ENCODE peak calls at places on chromosomes 1 and 21, in ten cellular contexts. O is fibroblast of lung, P is GM23338, I is HCT116, B is GM23248, T is endothelial cell of umbilical vein, C is MM.1S, Y is PC-3, H is H1, E is HepG2. K is an unnamed sample.

GRCh38 chr1:19074902-19075721 is 118.6 kb upstream of the IFFO2 start:
- DNase-seq in C (no peak), H (no peak), O (no peak), P (no peak), T (no peak), B (no peak), I (no peak), Y (no peak), E (no peak), K (no peak)

GRCh38 chr1:42148166-42148565 is 5.0 kb upstream of the GUCA2B start:
- DNase-seq in T (no peak), C (no peak), H (no peak), E (no peak), B (no peak), P (no peak), I (no peak), O (no peak), Y (no peak), K (no peak)

GRCh38 chr1:161080391-161081150 is 8.8 kb downstream of the NECTIN4 start:
- DNase-seq in B (peak; percentile 80), O (peak; percentile 15), E (no peak), I (no peak), P (no peak), H (no peak), T (no peak), Y (no peak), C (no peak), K (no peak)

GRCh38 chr1:55284856-55285255 is 69.7 kb upstream of the USP24 start:
- DNase-seq in B (peak; percentile 72), C (peak; percentile 36), E (no peak), O (peak; percentile 75), I (peak; percentile 29), T (peak; percentile 64), H (no peak), Y (peak; percentile 67), P (peak; percentile 64), K (peak; percentile 59)

GRCh38 chr1:8373547-8374270 is 55.8 kb downstream of the SLC45A1 start:
- DNase-seq in Y (peak; percentile 50), P (peak; percentile 40), I (peak; percentile 4), O (peak; percentile 78), C (no peak), E (no peak), B (peak; percentile 95), T (peak; percentile 90), H (no peak), K (peak; percentile 80)

GRCh38 chr1:157830887-157831286 is 10.7 kb downstream of the CD5L start:
- DNase-seq in P (no peak), T (no peak), O (no peak), Y (no peak), E (no peak), C (peak; percentile 45), B (no peak), I (no peak), H (no peak), K (no peak)

GRCh38 chr1:240691521-240692338 is 79.8 kb upstream of the GREM2 start:
- DNase-seq in B (peak; percentile 85), E (peak; percentile 5), H (peak; percentile 55), T (no peak), C (peak; percentile 54), P (peak; percentile 80), Y (peak; percentile 78), O (peak; percentile 63), I (no peak), K (peak; percentile 3)

GRCh38 chr1:33460947-33461629 is 11.4 kb upstream of the ZSCAN20 start:
- DNase-seq in H (peak; percentile 13), E (no peak), B (no peak), O (no peak), C (peak; percentile 45), T (peak; percentile 65), Y (no peak), I (no peak), P (no peak), K (no peak)

GRCh38 chr1:2590233-2591141 is 3.9 kb downstream of the PRXL2B start:
- DNase-seq in T (no peak), O (no peak), C (no peak), H (no peak), P (no peak), Y (no peak), I (no peak), B (no peak), E (no peak), K (no peak)

GRCh38 chr1:24248859-24249258 is 61.8 kb upstream of the IFNLR1 start:
- DNase-seq in C (no peak), I (no peak), Y (no peak), B (no peak), O (no peak), T (no peak), H (no peak), E (no peak), P (peak; percentile 28), K (peak; percentile 14)

GRCh38 chr1:153774780-153775431 is at the start of gene SLC27A3:
- DNase-seq in O (peak; percentile 80), I (peak; percentile 27), E (no peak), B (no peak), H (peak; percentile 75), P (peak; percentile 64), C (no peak), Y (peak; percentile 53), T (no peak), K (peak; percentile 63)

GRCh38 chr1:29235955-29236742 is at the start of gene PTPRU:
- DNase-seq in O (peak; percentile 55), Y (peak; percentile 80), P (peak; percentile 83), E (peak; percentile 35), B (peak; percentile 90), H (peak; percentile 98), T (peak; percentile 59), C (peak; percentile 73), I (no peak), K (peak; percentile 80)

GRCh38 chr21:35226302-35226701 is 177.2 kb upstream of the RUNX1 start:
- DNase-seq in T (peak; percentile 13), C (no peak), O (peak; percentile 95), P (no peak), H (no peak), E (peak; percentile 24), Y (peak; percentile 78), I (no peak), B (peak; percentile 48), K (no peak)

GRCh38 chr1:114130846-114131525 is 22.7 kb downstream of the SYT6 start:
- DNase-seq in H (no peak), Y (no peak), B (peak; percentile 19), E (no peak), O (no peak), C (no peak), I (no peak), T (no peak), P (no peak), K (peak; percentile 57)

GRCh38 chr1:161244888-161245287 is 6.9 kb upstream of the NR1I3 start:
- DNase-seq in P (no peak), Y (no peak), I (no peak), C (no peak), B (no peak), H (no peak), T (no peak), E (no peak), O (no peak), K (no peak)

GRCh38 chr1:168803696-168804510 is 74.9 kb upstream of the DPT start:
- DNase-seq in O (no peak), C (no peak), T (no peak), E (no peak), P (peak; percentile 31), I (no peak), H (no peak), B (no peak), Y (no peak), K (no peak)

DNA sequence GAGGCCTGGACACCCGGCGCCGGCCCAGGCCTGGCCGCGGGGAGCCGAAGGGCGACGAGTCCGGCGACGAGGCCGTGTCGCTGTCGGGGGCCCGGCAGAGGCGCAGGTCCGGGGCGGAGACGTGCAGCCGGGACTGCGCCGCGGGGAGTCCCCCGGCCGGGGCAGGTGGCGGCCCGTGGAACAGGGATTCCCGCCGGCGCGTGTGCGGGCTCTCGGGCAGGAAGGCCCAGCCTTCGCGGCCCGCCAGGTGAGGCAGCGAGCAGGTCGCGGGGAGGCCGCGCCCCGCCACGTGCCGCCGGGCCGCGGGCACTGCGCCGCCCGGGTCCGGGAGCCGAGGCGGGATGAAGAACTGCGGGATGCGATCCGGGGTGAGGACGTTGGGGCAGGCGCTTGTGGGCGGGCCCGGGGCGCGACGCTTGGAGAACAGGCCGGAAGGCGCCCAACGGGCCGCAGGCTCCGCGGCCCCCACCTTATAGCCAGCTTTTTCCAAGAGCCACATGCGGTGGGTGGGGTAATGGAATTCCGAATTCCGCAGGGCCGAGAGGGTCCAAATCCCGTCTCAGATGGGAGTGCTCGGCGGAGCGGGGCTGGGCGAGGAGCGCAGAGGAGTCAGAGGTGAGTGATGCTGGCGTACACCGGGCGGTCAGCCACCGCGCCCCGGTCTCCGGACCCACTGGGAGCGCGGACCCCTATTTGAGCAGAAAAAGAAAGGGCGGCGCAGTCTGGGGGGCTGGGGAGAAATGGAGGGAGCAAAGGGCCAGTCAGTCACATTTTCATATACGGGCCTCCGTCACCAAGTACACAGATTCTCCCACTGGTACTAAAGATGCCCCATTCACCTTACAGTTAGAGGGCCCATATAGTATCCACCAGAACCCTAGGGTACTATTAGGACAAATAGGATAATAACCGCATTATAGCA is 868 bp downstream of the C2CD4D start:
- DNase-seq in Y (no peak), E (no peak), P (peak; percentile 76), C (no peak), T (no peak), O (no peak), I (no peak), H (peak; percentile 72), B (no peak), K (no peak)
- TF ChIP-seq EZH2 in Y (no peak), E (no peak), P (no peak), C (no peak), T (peak; percentile 72), O (peak; percentile 37), I (no peak), H (peak; percentile 71), B (peak; percentile 89), K (peak; percentile 90)

DNA sequence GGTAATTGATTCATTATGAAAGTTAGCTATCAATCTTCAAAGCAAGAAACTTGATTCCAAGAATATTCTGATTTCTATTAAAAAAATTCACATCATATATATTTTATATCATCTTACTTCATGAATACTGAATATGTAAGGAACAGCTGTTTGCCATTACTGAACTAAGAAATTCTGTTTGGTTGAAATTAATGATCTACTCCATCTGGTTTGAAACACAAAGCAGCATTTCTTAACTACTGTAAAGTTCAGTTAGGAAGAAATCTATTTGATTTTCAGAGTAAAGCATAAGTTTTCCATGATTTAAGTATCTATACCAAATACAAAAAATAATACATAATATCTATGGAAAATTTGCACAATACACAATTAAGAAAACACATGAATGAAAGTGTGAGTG is 66.0 kb upstream of the SCYL3 start:
- DNase-seq in I (no peak), T (no peak), E (no peak), C (no peak), Y (no peak), B (no peak), O (peak; percentile 8), H (no peak), P (no peak), K (no peak)
- TF ChIP-seq EZH2 in I (no peak), T (no peak), E (no peak), C (no peak), Y (no peak), B (no peak), O (no peak), H (no peak), P (no peak), K (no peak)

GRCh38 chr1:92786298-92786901 is 1.5 kb upstream of the EVI5 start:
- DNase-seq in T (no peak), H (no peak), O (no peak), E (no peak), P (no peak), Y (no peak), I (no peak), C (no peak), B (no peak), K (no peak)
- TF ChIP-seq EZH2 in T (no peak), H (no peak), O (no peak), E (no peak), P (no peak), Y (no peak), I (no peak), C (no peak), B (no peak), K (no peak)

GRCh38 chr1:180237850-180238476 is 7.9 kb downstream of the LHX4 start:
- DNase-seq in H (no peak), B (no peak), I (no peak), P (no peak), C (no peak), O (no peak), Y (no peak), E (no peak), T (no peak), K (no peak)
- TF ChIP-seq EZH2 in H (no peak), B (no peak), I (no peak), P (no peak), C (no peak), O (no peak), Y (no peak), E (no peak), T (no peak), K (no peak)

K was measured in A673.